ENCODE peak calls at places on chromosome 21, in four cellular contexts. Z is H54, I is lower lobe of right lung, Y is body of pancreas. W is an unnamed sample.

GRCh38 chr21:17602874-17603273 is 9.8 kb downstream of the BTG3 start:
- DNase-seq in Y (no peak), Z (no peak), I (no peak), W (no peak)

GRCh38 chr21:33386222-33386784 is 16.9 kb upstream of the IFNGR2 start:
- DNase-seq in I (no peak), Y (no peak), Z (no peak), W (peak; percentile 59)

GRCh38 chr21:35637431-35637830 is 422.9 kb downstream of the SETD4 start:
- DNase-seq in I (no peak), Y (no peak), Z (no peak), W (no peak)

GRCh38 chr21:29433366-29434059 is 134.8 kb downstream of the BACH1 start:
- DNase-seq in Z (no peak), I (no peak), Y (no peak), W (no peak)

GRCh38 chr21:42162831-42163510 is 56.0 kb upstream of the ABCG1 start:
- DNase-seq in Z (no peak), Y (no peak), I (no peak), W (no peak)

GRCh38 chr21:17733209-17733608 is 85.9 kb downstream of the C21orf91 start:
- DNase-seq in I (no peak), Y (no peak), Z (no peak), W (no peak)

GRCh38 chr21:33241846-33242245 is 12.1 kb downstream of the IFNAR2 start:
- DNase-seq in I (no peak), Z (no peak), Y (no peak), W (no peak)

GRCh38 chr21:44612029-44612486 is at the start of gene KRTAP10-8:
- DNase-seq in Z (no peak), Y (no peak), I (no peak), W (no peak)

GRCh38 chr21:28229811-28230210 is 762.9 kb downstream of the LTN1 start:
- DNase-seq in Z (no peak), I (no peak), Y (no peak), W (no peak)

GRCh38 chr21:45381036-45381787 is 23.8 kb upstream of the COL18A1 start:
- DNase-seq in I (peak; percentile 37), Z (no peak), Y (no peak), W (no peak)

GRCh38 chr21:42684109-42684916 is 30.9 kb downstream of the PDE9A start:
- DNase-seq in Y (no peak), I (no peak), Z (no peak), W (no peak)

GRCh38 chr21:37944492-37944891 is 28.2 kb upstream of the KCNJ6 start:
- DNase-seq in I (no peak), Z (no peak), Y (no peak), W (no peak)

GRCh38 chr21:18245493-18245967 is 897 bp downstream of the CHODL start:
- DNase-seq in Y (no peak), Z (no peak), I (no peak), W (peak; percentile 30)

GRCh38 chr21:42144679-42145568 is 73.8 kb downstream of the UMODL1 start:
- DNase-seq in Z (no peak), I (no peak), Y (no peak), W (no peak)

GRCh38 chr21:42830456-42831455 is 48.6 kb downstream of the WDR4 start:
- DNase-seq in I (no peak), Y (no peak), Z (no peak), W (no peak)